ENCODE peak calls at places on chromosomes 4 and X, in nine cellular contexts. One of them, this sample, is unnamed.

GRCh38 chr4:55216871-55217635 is 91.7 kb upstream of the KDR start:
- DNase-seq in pancreas: no peak
- DNase-seq in AG04450: no peak
- DNase-seq in BJ: no peak
- DNase-seq in DND-41: no peak
- DNase-seq in mucosa of descending colon: no peak
- DNase-seq in stomach: no peak
- DNase-seq in fibroblast of mammary gland: peak
- DNase-seq in fibroblast of lung: no peak
- DNase-seq in this sample: no peak

GRCh38 chr4:108466936-108467902 is 153.2 kb upstream of the RPL34 start:
- DNase-seq in pancreas: no peak
- DNase-seq in AG04450: peak
- DNase-seq in BJ: peak
- DNase-seq in DND-41: peak
- DNase-seq in mucosa of descending colon: no peak
- DNase-seq in stomach: no peak
- DNase-seq in fibroblast of mammary gland: peak
- DNase-seq in fibroblast of lung: peak
- DNase-seq in this sample: peak

GRCh38 chr4:113384600-113384999 is 335.1 kb downstream of the ANK2 start:
- DNase-seq in pancreas: no peak
- DNase-seq in AG04450: no peak
- DNase-seq in BJ: peak
- DNase-seq in DND-41: no peak
- DNase-seq in mucosa of descending colon: no peak
- DNase-seq in stomach: no peak
- DNase-seq in fibroblast of mammary gland: peak
- DNase-seq in fibroblast of lung: peak
- DNase-seq in this sample: peak

GRCh38 chr4:912548-913279 is 19.4 kb downstream of the GAK start:
- DNase-seq in pancreas: no peak
- DNase-seq in AG04450: no peak
- DNase-seq in BJ: no peak
- DNase-seq in DND-41: no peak
- DNase-seq in mucosa of descending colon: peak
- DNase-seq in stomach: no peak
- DNase-seq in fibroblast of mammary gland: no peak
- DNase-seq in fibroblast of lung: no peak
- DNase-seq in this sample: peak

GRCh38 chrX:84339507-84340364 is 151.7 kb upstream of the RPS6KA6 start:
- DNase-seq in pancreas: no peak
- DNase-seq in AG04450: no peak
- DNase-seq in BJ: no peak
- DNase-seq in DND-41: no peak
- DNase-seq in mucosa of descending colon: no peak
- DNase-seq in stomach: no peak
- DNase-seq in fibroblast of mammary gland: peak
- DNase-seq in fibroblast of lung: peak
- DNase-seq in this sample: peak

GRCh38 chr4:182925298-182925738 is 8.1 kb upstream of the DCTD start:
- DNase-seq in pancreas: peak
- DNase-seq in AG04450: no peak
- DNase-seq in BJ: no peak
- DNase-seq in DND-41: peak
- DNase-seq in mucosa of descending colon: peak
- DNase-seq in stomach: peak
- DNase-seq in fibroblast of mammary gland: peak
- DNase-seq in fibroblast of lung: peak
- DNase-seq in this sample: peak

GRCh38 chr4:16092682-16093319 is 9.0 kb upstream of the PROM1 start:
- DNase-seq in pancreas: no peak
- DNase-seq in AG04450: no peak
- DNase-seq in BJ: no peak
- DNase-seq in DND-41: no peak
- DNase-seq in mucosa of descending colon: no peak
- DNase-seq in stomach: no peak
- DNase-seq in fibroblast of mammary gland: no peak
- DNase-seq in fibroblast of lung: no peak
- DNase-seq in this sample: no peak

GRCh38 chrX:18927558-18927957 is 56.4 kb downstream of the PHKA2 start:
- DNase-seq in pancreas: no peak
- DNase-seq in AG04450: no peak
- DNase-seq in BJ: no peak
- DNase-seq in DND-41: no peak
- DNase-seq in mucosa of descending colon: no peak
- DNase-seq in stomach: no peak
- DNase-seq in fibroblast of mammary gland: no peak
- DNase-seq in fibroblast of lung: no peak
- DNase-seq in this sample: no peak

GRCh38 chr4:40581254-40582140 is 48.2 kb downstream of the RBM47 start:
- DNase-seq in pancreas: no peak
- DNase-seq in AG04450: no peak
- DNase-seq in BJ: no peak
- DNase-seq in DND-41: no peak
- DNase-seq in mucosa of descending colon: no peak
- DNase-seq in stomach: no peak
- DNase-seq in fibroblast of mammary gland: no peak
- DNase-seq in fibroblast of lung: no peak
- DNase-seq in this sample: no peak

GRCh38 chr4:37054670-37055069 is 189.9 kb upstream of the NWD2 start:
- DNase-seq in pancreas: no peak
- DNase-seq in AG04450: no peak
- DNase-seq in BJ: no peak
- DNase-seq in DND-41: no peak
- DNase-seq in mucosa of descending colon: no peak
- DNase-seq in stomach: no peak
- DNase-seq in fibroblast of mammary gland: no peak
- DNase-seq in fibroblast of lung: no peak
- DNase-seq in this sample: no peak

GRCh38 chrX:18833071-18833731 is 125.8 kb downstream of the PPEF1 start:
- DNase-seq in pancreas: no peak
- DNase-seq in AG04450: no peak
- DNase-seq in BJ: no peak
- DNase-seq in DND-41: no peak
- DNase-seq in mucosa of descending colon: no peak
- DNase-seq in stomach: no peak
- DNase-seq in fibroblast of mammary gland: peak
- DNase-seq in fibroblast of lung: peak
- DNase-seq in this sample: no peak

GRCh38 chrX:1686642-1687041 is 71.8 kb downstream of the ASMT start:
- DNase-seq in pancreas: no peak
- DNase-seq in AG04450: no peak
- DNase-seq in BJ: no peak
- DNase-seq in DND-41: no peak
- DNase-seq in mucosa of descending colon: no peak
- DNase-seq in stomach: no peak
- DNase-seq in fibroblast of mammary gland: no peak
- DNase-seq in fibroblast of lung: no peak
- DNase-seq in this sample: peak

GRCh38 chrX:1685460-1685859 is 70.6 kb downstream of the ASMT start:
- DNase-seq in pancreas: no peak
- DNase-seq in AG04450: no peak
- DNase-seq in BJ: no peak
- DNase-seq in DND-41: no peak
- DNase-seq in mucosa of descending colon: no peak
- DNase-seq in stomach: no peak
- DNase-seq in fibroblast of mammary gland: no peak
- DNase-seq in fibroblast of lung: no peak
- DNase-seq in this sample: no peak

GRCh38 chrX:1679238-1679637 is 64.4 kb downstream of the ASMT start:
- DNase-seq in pancreas: no peak
- DNase-seq in AG04450: no peak
- DNase-seq in BJ: peak
- DNase-seq in DND-41: no peak
- DNase-seq in mucosa of descending colon: no peak
- DNase-seq in stomach: no peak
- DNase-seq in fibroblast of mammary gland: peak
- DNase-seq in fibroblast of lung: no peak
- DNase-seq in this sample: peak

GRCh38 chrX:1676866-1677265 is 62.0 kb downstream of the ASMT start:
- DNase-seq in pancreas: no peak
- DNase-seq in AG04450: no peak
- DNase-seq in BJ: no peak
- DNase-seq in DND-41: no peak
- DNase-seq in mucosa of descending colon: peak
- DNase-seq in stomach: no peak
- DNase-seq in fibroblast of mammary gland: no peak
- DNase-seq in fibroblast of lung: no peak
- DNase-seq in this sample: no peak

GRCh38 chrX:1681439-1681838 is 66.6 kb downstream of the ASMT start:
- DNase-seq in pancreas: no peak
- DNase-seq in AG04450: no peak
- DNase-seq in BJ: no peak
- DNase-seq in DND-41: no peak
- DNase-seq in mucosa of descending colon: no peak
- DNase-seq in stomach: no peak
- DNase-seq in fibroblast of mammary gland: no peak
- DNase-seq in fibroblast of lung: no peak
- DNase-seq in this sample: no peak
- H3K4me3 ChIP-seq in pancreas: no peak
- H3K4me3 ChIP-seq in AG04450: no peak
- H3K4me3 ChIP-seq in BJ: no peak
- H3K4me3 ChIP-seq in DND-41: no peak
- H3K4me3 ChIP-seq in mucosa of descending colon: no peak
- H3K4me3 ChIP-seq in stomach: no peak
- H3K4me3 ChIP-seq in fibroblast of mammary gland: no peak
- H3K4me3 ChIP-seq in fibroblast of lung: no peak
- H3K4me3 ChIP-seq in this sample: no peak

DNA sequence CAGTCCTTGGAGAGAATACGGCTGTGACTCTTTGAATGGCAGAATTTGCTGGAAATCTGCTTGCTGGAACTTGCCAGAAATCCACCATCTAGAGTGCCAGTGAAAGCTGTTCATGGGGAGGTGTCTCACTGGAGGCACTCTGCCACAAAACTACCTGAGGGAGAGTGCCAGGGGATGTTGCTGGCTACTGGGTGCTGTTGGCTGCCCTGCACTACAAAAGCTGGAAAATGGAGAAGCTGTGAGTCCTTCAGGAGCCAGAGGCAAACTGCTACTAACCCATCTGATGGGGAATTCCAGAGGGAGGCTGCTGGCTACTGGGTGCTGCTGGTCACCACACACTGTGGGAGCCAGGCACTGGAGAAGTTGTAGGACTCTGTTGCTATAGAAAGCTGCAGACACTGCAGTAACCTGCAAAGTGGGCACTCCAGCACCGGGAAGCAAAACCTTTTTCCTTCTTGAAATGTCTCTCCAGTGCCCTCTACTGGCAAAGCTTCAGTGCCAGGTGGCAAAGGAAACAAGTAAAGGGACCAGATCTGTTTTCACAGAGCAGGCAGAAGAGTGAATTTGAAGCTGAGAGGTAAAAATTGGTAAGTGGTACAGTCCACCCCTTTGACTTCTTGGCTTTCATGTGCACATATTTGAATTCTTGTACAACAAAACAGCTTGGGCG is 47.8 kb upstream of the HSD17B10 start:
- DNase-seq in pancreas: peak
- DNase-seq in AG04450: peak
- DNase-seq in BJ: no peak
- DNase-seq in DND-41: peak
- DNase-seq in mucosa of descending colon: no peak
- DNase-seq in stomach: peak
- DNase-seq in fibroblast of mammary gland: peak
- DNase-seq in fibroblast of lung: peak
- DNase-seq in this sample: peak
- TF ChIP-seq CTCF in pancreas: peak
- TF ChIP-seq CTCF in AG04450: peak
- TF ChIP-seq CTCF in BJ: peak
- TF ChIP-seq CTCF in DND-41: peak
- TF ChIP-seq CTCF in mucosa of descending colon: peak
- TF ChIP-seq CTCF in stomach: peak
- TF ChIP-seq CTCF in fibroblast of mammary gland: peak
- TF ChIP-seq CTCF in fibroblast of lung: peak
- TF ChIP-seq CTCF in this sample: peak

GRCh38 chr4:53858744-53859143 is 205.7 kb downstream of the CHIC2 start:
- DNase-seq in pancreas: no peak
- DNase-seq in AG04450: no peak
- DNase-seq in BJ: no peak
- DNase-seq in DND-41: no peak
- DNase-seq in mucosa of descending colon: no peak
- DNase-seq in stomach: no peak
- DNase-seq in fibroblast of mammary gland: no peak
- DNase-seq in fibroblast of lung: no peak
- DNase-seq in this sample: no peak

GRCh38 chr4:53855886-53856260 is 208.5 kb downstream of the CHIC2 start:
- DNase-seq in pancreas: no peak
- DNase-seq in AG04450: peak
- DNase-seq in BJ: peak
- DNase-seq in DND-41: no peak
- DNase-seq in mucosa of descending colon: no peak
- DNase-seq in stomach: no peak
- DNase-seq in fibroblast of mammary gland: peak
- DNase-seq in fibroblast of lung: peak
- DNase-seq in this sample: peak

GRCh38 chr4:53859305-53859704 is 205.1 kb downstream of the CHIC2 start:
- DNase-seq in pancreas: no peak
- DNase-seq in AG04450: no peak
- DNase-seq in BJ: no peak
- DNase-seq in DND-41: no peak
- DNase-seq in mucosa of descending colon: no peak
- DNase-seq in stomach: no peak
- DNase-seq in fibroblast of mammary gland: no peak
- DNase-seq in fibroblast of lung: no peak
- DNase-seq in this sample: no peak

GRCh38 chr4:53852343-53852742 is 212.1 kb downstream of the CHIC2 start:
- DNase-seq in pancreas: no peak
- DNase-seq in AG04450: no peak
- DNase-seq in BJ: peak
- DNase-seq in DND-41: no peak
- DNase-seq in mucosa of descending colon: no peak
- DNase-seq in stomach: no peak
- DNase-seq in fibroblast of mammary gland: peak
- DNase-seq in fibroblast of lung: peak
- DNase-seq in this sample: peak

GRCh38 chr4:53854991-53855885 is 209.2 kb downstream of the CHIC2 start:
- DNase-seq in pancreas: no peak
- DNase-seq in AG04450: no peak
- DNase-seq in BJ: peak
- DNase-seq in DND-41: no peak
- DNase-seq in mucosa of descending colon: no peak
- DNase-seq in stomach: no peak
- DNase-seq in fibroblast of mammary gland: peak
- DNase-seq in fibroblast of lung: peak
- DNase-seq in this sample: peak
- H3K4me3 ChIP-seq in pancreas: no peak
- H3K4me3 ChIP-seq in AG04450: no peak
- H3K4me3 ChIP-seq in BJ: no peak
- H3K4me3 ChIP-seq in DND-41: no peak
- H3K4me3 ChIP-seq in mucosa of descending colon: no peak
- H3K4me3 ChIP-seq in stomach: no peak
- H3K4me3 ChIP-seq in fibroblast of mammary gland: no peak
- H3K4me3 ChIP-seq in fibroblast of lung: no peak
- H3K4me3 ChIP-seq in this sample: no peak

GRCh38 chr4:42306221-42307109 is 90.8 kb upstream of the SHISA3 start:
- DNase-seq in pancreas: no peak
- DNase-seq in AG04450: no peak
- DNase-seq in BJ: no peak
- DNase-seq in DND-41: no peak
- DNase-seq in mucosa of descending colon: no peak
- DNase-seq in stomach: no peak
- DNase-seq in fibroblast of mammary gland: peak
- DNase-seq in fibroblast of lung: peak
- DNase-seq in this sample: no peak

GRCh38 chr4:42302348-42302747 is 94.9 kb upstream of the SHISA3 start:
- DNase-seq in pancreas: no peak
- DNase-seq in AG04450: no peak
- DNase-seq in BJ: no peak
- DNase-seq in DND-41: peak
- DNase-seq in mucosa of descending colon: no peak
- DNase-seq in stomach: peak
- DNase-seq in fibroblast of mammary gland: peak
- DNase-seq in fibroblast of lung: peak
- DNase-seq in this sample: peak
- TF ChIP-seq CTCF in pancreas: no peak
- TF ChIP-seq CTCF in AG04450: peak
- TF ChIP-seq CTCF in BJ: peak
- TF ChIP-seq CTCF in DND-41: peak
- TF ChIP-seq CTCF in mucosa of descending colon: no peak
- TF ChIP-seq CTCF in stomach: no peak
- TF ChIP-seq CTCF in fibroblast of mammary gland: peak
- TF ChIP-seq CTCF in fibroblast of lung: peak
- TF ChIP-seq CTCF in this sample: peak

This sample was measured in astrocyte of the spinal cord.